ENCODE peak calls at places on chromosomes 2 and 18, in ten cellular contexts. J is transverse colon; M is activated T-cell treated with anti-CD3 and anti-CD28 coated beads, Interleukin-2, amount 50 U/mL, for 1 hour; I is T-helper 9 cell; Z is NCI-H524; S is body of pancreas; V is cardiac fibroblast; D is spleen; N is stimulated activated CD4-positive, alpha-beta T cell treated with anti-CD3 and anti-CD28 coated beads, TNF-alpha, amount 100 ng/mL, for 24 hours; K is HCEC 1CT. F is an unnamed sample.

GRCh38 chr2:219627105-219628100 is at the start of gene SLC4A3:
- DNase-seq in Z (no peak), S (no peak), N (no peak), V (peak), D (peak), K (peak), M (peak), I (no peak), J (no peak), F (no peak)

GRCh38 chr2:202032841-202033316 is 776 bp upstream of the FZD7 start:
- DNase-seq in S (peak), D (peak), V (peak), K (peak), M (no peak), Z (no peak), J (peak), N (no peak), I (peak), F (peak)

GRCh38 chr18:59560556-59560955 is 136.7 kb downstream of the CCBE1 start:
- DNase-seq in I (no peak), Z (peak), S (no peak), V (no peak), D (no peak), M (no peak), N (no peak), K (no peak), J (no peak), F (no peak)

GRCh38 chr2:101509498-101510274 is 34.8 kb upstream of the RFX8 start:
- DNase-seq in Z (no peak), V (peak), N (no peak), K (no peak), I (no peak), S (no peak), J (no peak), D (no peak), M (no peak), F (no peak)

GRCh38 chr2:176812376-176812775 is 400.2 kb upstream of the HNRNPA3 start:
- DNase-seq in Z (no peak), I (no peak), V (no peak), J (no peak), N (no peak), D (no peak), M (no peak), S (no peak), K (no peak), F (no peak)

GRCh38 chr18:12291161-12291560 is 16.9 kb upstream of the TUBB6 start:
- DNase-seq in J (no peak), V (no peak), K (no peak), Z (no peak), M (no peak), N (no peak), S (no peak), I (no peak), D (peak), F (no peak)

GRCh38 chr2:216519154-216519762 is 20.6 kb downstream of the RPL37A start:
- DNase-seq in Z (peak), M (no peak), N (peak), V (peak), I (peak), K (peak), S (peak), J (peak), D (no peak), F (peak)

GRCh38 chr2:230600285-230600684 is 112.4 kb upstream of the CAB39 start:
- DNase-seq in Z (no peak), D (no peak), S (no peak), N (no peak), J (no peak), I (no peak), K (no peak), V (no peak), M (no peak), F (no peak)

GRCh38 chr2:160583823-160584537 is 90.4 kb upstream of the RBMS1 start:
- DNase-seq in Z (no peak), D (no peak), V (no peak), S (no peak), M (no peak), J (no peak), I (no peak), K (no peak), N (no peak), F (no peak)

GRCh38 chr2:47274054-47274779 is 119.1 kb upstream of the STPG4 start:
- DNase-seq in S (no peak), I (no peak), K (peak), M (no peak), V (peak), J (no peak), Z (no peak), D (no peak), N (no peak), F (peak)

GRCh38 chr18:3692113-3692621 is 242.2 kb downstream of the TGIF1 start:
- DNase-seq in I (no peak), M (no peak), V (no peak), N (no peak), K (no peak), Z (no peak), D (no peak), J (no peak), S (no peak), F (no peak)

GRCh38 chr2:38794235-38794946 is 16.4 kb downstream of the GEMIN6 start:
- DNase-seq in S (no peak), D (no peak), N (no peak), J (no peak), M (no peak), Z (no peak), K (no peak), V (no peak), I (no peak), F (no peak)

GRCh38 chr2:199136681-199137080 is 321.1 kb downstream of the SATB2 start:
- DNase-seq in Z (no peak), N (no peak), K (peak), S (no peak), I (no peak), V (peak), J (peak), D (no peak), M (no peak), F (peak)

GRCh38 chr2:199946836-199947235 is 8.5 kb downstream of the TYW5 start:
- DNase-seq in N (no peak), Z (no peak), J (no peak), V (no peak), K (no peak), D (no peak), M (no peak), S (no peak), I (no peak), F (no peak)

GRCh38 chr18:49021433-49022129 is 70.8 kb upstream of the SMAD7 start:
- DNase-seq in Z (no peak), D (peak), J (peak), K (peak), S (peak), V (peak), I (no peak), N (peak), M (no peak), F (peak)

GRCh38 chr2:74703373-74703772 is 49.3 kb downstream of the SEMA4F start:
- DNase-seq in V (peak), N (no peak), K (no peak), J (no peak), I (no peak), D (no peak), S (no peak), M (no peak), Z (no peak), F (no peak)

GRCh38 chr2:233650981-233651380 is 14.7 kb downstream of the UGT1A10 start:
- DNase-seq in V (no peak), Z (no peak), K (no peak), M (no peak), S (no peak), N (no peak), J (peak), I (no peak), D (no peak), F (no peak)

GRCh38 chr2:145066795-145067194 is 546.9 kb upstream of the ZEB2 start:
- DNase-seq in D (no peak), N (no peak), K (no peak), S (no peak), J (no peak), Z (no peak), I (no peak), M (no peak), V (no peak), F (peak)

GRCh38 chr2:108987111-108987510 is 1.9 kb downstream of the EDAR start:
- DNase-seq in J (no peak), S (no peak), M (peak), N (no peak), D (no peak), V (no peak), K (no peak), Z (no peak), I (no peak), F (no peak)

GRCh38 chr18:27604583-27604982 is 419.5 kb upstream of the CHST9 start:
- DNase-seq in J (no peak), D (no peak), N (no peak), I (no peak), S (no peak), K (peak), Z (no peak), V (peak), M (no peak), F (peak)

GRCh38 chr2:226354434-226354833 is 445.2 kb downstream of the IRS1 start:
- DNase-seq in S (no peak), I (no peak), J (no peak), Z (peak), K (no peak), M (no peak), V (peak), D (no peak), N (no peak), F (no peak)

GRCh38 chr2:234753701-234754100 is 198.1 kb upstream of the SH3BP4 start:
- DNase-seq in S (no peak), J (no peak), Z (no peak), K (no peak), I (no peak), V (no peak), D (no peak), M (no peak), N (no peak), F (peak)

GRCh38 chr2:221850076-221850475 is 278.0 kb upstream of the EPHA4 start:
- DNase-seq in D (no peak), K (peak), V (no peak), M (no peak), S (no peak), J (no peak), I (no peak), N (no peak), Z (no peak), F (peak)

GRCh38 chr2:105797298-105797819 is 52.6 kb downstream of the NCK2 start:
- DNase-seq in N (no peak), Z (no peak), S (no peak), J (no peak), D (no peak), K (peak), M (no peak), I (no peak), V (peak), F (peak)

GRCh38 chr2:206480161-206480560 is 36.8 kb downstream of the ADAM23 start:
- DNase-seq in M (no peak), S (no peak), D (no peak), N (no peak), Z (no peak), V (no peak), K (no peak), I (no peak), J (no peak), F (peak)

GRCh38 chr2:207073791-207074678 is 91.7 kb downstream of the KLF7 start:
- DNase-seq in M (peak), V (peak), K (peak), D (no peak), Z (peak), N (peak), J (no peak), I (no peak), S (no peak), F (peak)

GRCh38 chr2:190662754-190663153 is 13.9 kb downstream of the NAB1 start:
- DNase-seq in V (no peak), Z (no peak), D (no peak), S (no peak), M (no peak), N (no peak), I (no peak), K (no peak), J (no peak), F (no peak)

GRCh38 chr2:24852431-24853020 is 59.3 kb downstream of the CENPO start:
- DNase-seq in S (no peak), I (no peak), V (no peak), M (no peak), D (peak), Z (no peak), N (no peak), K (no peak), J (no peak), F (no peak)

GRCh38 chr2:68368657-68369339 is 3.7 kb downstream of the PLEK start:
- DNase-seq in M (no peak), D (no peak), Z (no peak), S (no peak), J (no peak), K (peak), N (no peak), I (no peak), V (peak), F (peak)

GRCh38 chr2:198913394-198914152 is 544.2 kb downstream of the SATB2 start:
- DNase-seq in J (no peak), I (no peak), K (no peak), N (no peak), Z (no peak), D (no peak), S (no peak), V (no peak), M (no peak), F (peak)

GRCh38 chr2:27086722-27087446 is at the start of gene KHK:
- DNase-seq in Z (no peak), N (no peak), V (peak), D (peak), K (no peak), M (no peak), S (peak), I (no peak), J (peak), F (no peak)

GRCh38 chr2:110670826-110671225 is 7.0 kb downstream of the BUB1 start:
- DNase-seq in M (no peak), N (no peak), I (no peak), K (no peak), V (no peak), J (no peak), D (no peak), S (no peak), Z (no peak), F (no peak)

GRCh38 chr2:16014041-16014787 is 73.9 kb downstream of the MYCN start:
- DNase-seq in I (no peak), N (no peak), S (no peak), D (no peak), K (no peak), V (no peak), M (no peak), J (peak), Z (no peak), F (no peak)

GRCh38 chr2:32977228-32977758 is 30.5 kb downstream of the LTBP1 start:
- DNase-seq in Z (no peak), S (peak), I (no peak), V (peak), K (no peak), D (no peak), J (peak), N (no peak), M (no peak), F (no peak)

GRCh38 chr18:44654555-44654954 is 26.1 kb upstream of the SETBP1 start:
- DNase-seq in V (peak), K (no peak), I (no peak), S (no peak), D (no peak), M (no peak), N (no peak), J (no peak), Z (no peak), F (peak)

GRCh38 chr18:55840601-55841170 is 252.7 kb upstream of the TCF4 start:
- DNase-seq in S (no peak), M (no peak), N (no peak), Z (no peak), D (no peak), V (no peak), K (no peak), I (no peak), J (no peak), F (no peak)